ENCODE peak calls at places on chromosomes 2 and 18, in four cellular contexts. F is HCT116, H is HepG2, S is K562. R is an unnamed sample. For H3K4me1, the result is how much of the 10 kb centered on the place peaks cover.

GRCh38 chr2:217421834-217422233 is 562.0 kb upstream of the TNP1 start:
- DNase-seq in F (no peak), H (no peak), S (no peak), R (no peak)

GRCh38 chr2:20523053-20523452 is 76.2 kb downstream of the RHOB start:
- DNase-seq in F (no peak), H (no peak), S (no peak), R (no peak)

GRCh38 chr2:222305510-222306392 is 7.0 kb upstream of the PAX3 start:
- DNase-seq in F (no peak), H (no peak), S (no peak), R (no peak)

GRCh38 chr2:96083064-96083889 is 33.1 kb downstream of the ADRA2B start:
- DNase-seq in F (no peak), H (no peak), S (no peak), R (no peak)

GRCh38 chr18:55406374-55407045 is 181.5 kb downstream of the TCF4 start:
- DNase-seq in F (no peak), H (no peak), S (no peak), R (no peak)

GRCh38 chr18:2994603-2995432 is 18.1 kb downstream of the LPIN2 start:
- DNase-seq in F (no peak), H (no peak), S (peak), R (no peak)

GRCh38 chr2:23505984-23506380 is 121.0 kb downstream of the KLHL29 start:
- DNase-seq in F (no peak), H (no peak), S (no peak), R (no peak)

GRCh38 chr2:169799555-169799954 is 884 bp downstream of the SSB start:
- DNase-seq in F (no peak), H (peak), S (no peak), R (no peak)

GRCh38 chr2:232789067-232789466 is 12.7 kb upstream of the KCNJ13 start:
- DNase-seq in F (no peak), H (no peak), S (no peak), R (no peak)

GRCh38 chr2:158618859-158619490 is 162.2 kb downstream of the PKP4 start:
- DNase-seq in F (no peak), H (peak), S (no peak), R (no peak)

GRCh38 chr2:44453289-44453688 is 91.5 kb downstream of the CAMKMT start:
- DNase-seq in F (no peak), H (no peak), S (no peak), R (no peak)

GRCh38 chr2:128286011-128286721 is 32.5 kb downstream of the HS6ST1 start:
- DNase-seq in F (no peak), H (no peak), S (no peak), R (no peak)

GRCh38 chr18:46481048-46481846 is 175.8 kb downstream of the LOXHD1 start:
- DNase-seq in F (peak), H (peak), S (peak), R (no peak)

GRCh38 chr2:237350597-237350996 is 63.4 kb downstream of the COL6A3 start:
- DNase-seq in F (no peak), H (no peak), S (no peak), R (no peak)

GRCh38 chr2:67797801-67798535 is 264.8 kb downstream of the C1D start:
- DNase-seq in F (no peak), H (no peak), S (no peak), R (no peak)

GRCh38 chr2:131148426-131148825 is 43.3 kb downstream of the PLEKHB2 start:
- DNase-seq in F (no peak), H (no peak), S (no peak), R (no peak)

GRCh38 chr2:135164431-135164830 is 112.3 kb downstream of the RAB3GAP1 start:
- DNase-seq in F (no peak), H (no peak), S (no peak), R (no peak)

GRCh38 chr2:128324008-128324896 is 5.6 kb upstream of the HS6ST1 start:
- DNase-seq in F (no peak), H (no peak), S (no peak), R (no peak)

GRCh38 chr18:32881009-32881408 is 108.2 kb upstream of the KLHL14 start:
- DNase-seq in F (no peak), H (no peak), S (no peak), R (no peak)

GRCh38 chr18:741931-742512 is 29.6 kb upstream of the ENOSF1 start:
- DNase-seq in F (peak), H (peak), S (peak), R (peak)

GRCh38 chr18:77059294-77059916 is 73.2 kb downstream of the MBP start:
- DNase-seq in F (peak), H (peak), S (peak), R (no peak)

GRCh38 chr18:74945774-74946545 is 263.0 kb downstream of the PTGR3 start:
- DNase-seq in F (no peak), H (no peak), S (no peak), R (peak)

GRCh38 chr2:73516033-73516432 is 126.2 kb downstream of the NAT8 start:
- DNase-seq in F (no peak), H (no peak), S (no peak), R (no peak)

GRCh38 chr18:12657849-12658829 is at the start of gene SPIRE1:
- DNase-seq in F (no peak), H (peak), S (peak), R (no peak)

GRCh38 chr2:69483024-69483423 is 45.8 kb upstream of the NFU1 start:
- DNase-seq in F (no peak), H (no peak), S (no peak), R (no peak)

GRCh38 chr2:17300141-17300540 is 218.1 kb downstream of the RAD51AP2 start:
- DNase-seq in F (no peak), H (no peak), S (no peak), R (no peak)

GRCh38 chr2:31517442-31518203 is 63.1 kb downstream of the SRD5A2 start:
- DNase-seq in F (no peak), H (no peak), S (no peak), R (no peak)

GRCh38 chr2:62293490-62294212 is 97.7 kb downstream of the B3GNT2 start:
- DNase-seq in F (no peak), H (peak), S (no peak), R (no peak)

GRCh38 chr2:176391020-176391419 is 121.8 kb downstream of the MTX2 start:
- DNase-seq in F (no peak), H (no peak), S (no peak), R (no peak)

GRCh38 chr18:73487956-73488355 is 620.2 kb upstream of the NETO1 start:
- DNase-seq in F (no peak), H (no peak), S (no peak), R (no peak)

GRCh38 chr2:223865124-223865523 is 27.7 kb upstream of the AP1S3 start:
- DNase-seq in F (no peak), H (no peak), S (no peak), R (no peak)

GRCh38 chr2:232563580-232563979 is 13.1 kb downstream of the EIF4E2 start:
- DNase-seq in F (no peak), H (no peak), S (no peak), R (no peak)

GRCh38 chr18:59267511-59268126 is 5.6 kb downstream of the RAX start:
- DNase-seq in F (no peak), H (no peak), S (no peak), R (no peak)

GRCh38 chr18:48924621-48925601 is 25.9 kb downstream of the SMAD7 start:
- DNase-seq in F (no peak), H (no peak), S (peak), R (no peak)

GRCh38 chr18:61337527-61337926 is 4.3 kb downstream of the CDH20 start:
- DNase-seq in F (no peak), H (no peak), S (no peak), R (no peak)

GRCh38 chr2:46393352-46393820 is 86.0 kb upstream of the TMEM247 start:
- DNase-seq in F (no peak), H (no peak), S (no peak), R (no peak)

GRCh38 chr18:48942554-48943261 is 8.1 kb downstream of the SMAD7 start:
- DNase-seq in F (peak), H (peak), S (no peak), R (peak)

GRCh38 chr2:177984739-177985138 is 87.8 kb downstream of the PDE11A start:
- DNase-seq in F (no peak), H (no peak), S (no peak), R (no peak)

GRCh38 chr2:177992992-177993391 is 79.6 kb downstream of the PDE11A start:
- DNase-seq in F (no peak), H (no peak), S (no peak), R (no peak)

GRCh38 chr2:177983183-177983788 is 89.3 kb downstream of the PDE11A start:
- DNase-seq in F (peak), H (peak), S (peak), R (peak)

GRCh38 chr2:177989029-177989885 is 83.3 kb downstream of the PDE11A start:
- DNase-seq in F (no peak), H (no peak), S (no peak), R (no peak)
- TF ChIP-seq TCF7L2 in F (no peak), H (no peak), S (no peak), R (no peak)

GRCh38 chr2:54508521-54508920 is 52.4 kb downstream of the SPTBN1 start:
- DNase-seq in F (no peak), H (no peak), S (no peak), R (no peak)
- H3K4me1 ChIP-seq in F (under half), H (under half), S (under half), R (under half)

GRCh38 chr2:240465268-240465764 is 29.9 kb downstream of the GPC1 start:
- DNase-seq in F (no peak), H (no peak), S (no peak), R (no peak)

GRCh38 chr2:240467149-240467642 is 31.7 kb downstream of the GPC1 start:
- DNase-seq in F (no peak), H (no peak), S (no peak), R (no peak)

GRCh38 chr2:240464514-240465241 is 29.2 kb downstream of the GPC1 start:
- DNase-seq in F (no peak), H (no peak), S (no peak), R (no peak)

GRCh38 chr2:240466579-240467148 is 31.2 kb downstream of the GPC1 start:
- DNase-seq in F (no peak), H (no peak), S (no peak), R (no peak)

GRCh38 chr2:240465765-240466578 is 30.5 kb downstream of the GPC1 start:
- DNase-seq in F (no peak), H (no peak), S (no peak), R (no peak)
- TF ChIP-seq TCF7L2 in F (no peak), H (no peak), S (no peak), R (no peak)

DNA sequence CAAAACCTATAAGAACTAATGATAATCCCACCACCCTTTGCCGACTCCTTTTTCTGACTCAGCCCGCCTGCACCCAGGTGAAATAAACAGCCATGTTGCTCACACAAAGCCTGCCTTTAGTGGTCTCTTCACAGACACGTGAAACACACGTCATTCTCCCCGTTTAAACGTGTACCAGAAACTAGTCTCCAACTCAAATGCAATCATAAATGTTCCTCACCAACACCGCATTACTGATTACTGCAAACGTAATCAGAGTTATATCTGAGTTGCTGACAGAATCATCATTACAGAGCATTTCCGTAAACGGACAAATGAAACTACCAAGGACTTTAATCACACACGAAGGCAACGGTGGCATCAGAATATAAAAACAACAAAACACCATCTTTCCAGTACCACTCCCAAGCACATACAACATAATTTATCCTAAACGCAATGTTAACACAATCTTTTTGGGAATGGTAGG is 1.9 kb downstream of the CLK1 start:
- DNase-seq in F (no peak), H (peak), S (no peak), R (no peak)
- H3K4me1 ChIP-seq in F (under half), H (half or more), S (under half), R (under half)